ENCODE peak calls at places on chromosomes 12 and 14, in four cellular contexts. B is MM.1S, U is body of pancreas, K is dorsolateral prefrontal cortex. I is an unnamed sample. For H3K27me3, the result is how much of the 10 kb centered on the place peaks cover.

GRCh38 chr14:65170768-65171251 is 68.5 kb upstream of the MAX start:
- DNase-seq in B (no peak), U (peak), K (peak), I (peak)

GRCh38 chr12:57039016-57039798 is 10.7 kb downstream of the MYO1A start:
- DNase-seq in U (no peak), B (no peak), K (no peak), I (no peak)

GRCh38 chr14:104827173-104828055 is 26.5 kb downstream of the ZBTB42 start:
- DNase-seq in B (peak), U (peak), K (no peak), I (peak)

GRCh38 chr12:55908726-55909512 is 18.8 kb downstream of the PYM1 start:
- DNase-seq in K (no peak), B (no peak), U (no peak), I (no peak)

GRCh38 chr14:47917344-47917954 is 242.0 kb upstream of the MDGA2 start:
- DNase-seq in B (peak), K (no peak), U (peak), I (no peak)

GRCh38 chr12:55901881-55902490 is 25.7 kb downstream of the PYM1 start:
- DNase-seq in K (no peak), B (no peak), U (no peak), I (no peak)

GRCh38 chr12:64951944-64952343 is 127.5 kb downstream of the TBC1D30 start:
- DNase-seq in U (no peak), K (no peak), B (no peak), I (no peak)

GRCh38 chr14:72892879-72893635 is 844 bp downstream of the DPF3 start:
- DNase-seq in B (peak), U (peak), K (peak), I (peak)

GRCh38 chr12:3315201-3315661 is 175.8 kb upstream of the PRMT8 start:
- DNase-seq in B (no peak), U (peak), K (no peak), I (no peak)

GRCh38 chr14:99382781-99383456 is 97.7 kb downstream of the SETD3 start:
- DNase-seq in U (no peak), K (no peak), B (no peak), I (no peak)

GRCh38 chr12:124484526-124484953 is 82.9 kb downstream of the NCOR2 start:
- DNase-seq in U (no peak), K (no peak), B (peak), I (no peak)

GRCh38 chr14:33590891-33591630 is 359.8 kb downstream of the EGLN3 start:
- DNase-seq in K (no peak), B (no peak), U (no peak), I (no peak)

GRCh38 chr14:104873380-104874055 is 8.4 kb downstream of the CEP170B start:
- DNase-seq in U (no peak), K (no peak), B (no peak), I (no peak)

GRCh38 chr12:69519871-69520270 is 49.7 kb downstream of the FRS2 start:
- DNase-seq in K (no peak), B (no peak), U (no peak), I (no peak)

DNA sequence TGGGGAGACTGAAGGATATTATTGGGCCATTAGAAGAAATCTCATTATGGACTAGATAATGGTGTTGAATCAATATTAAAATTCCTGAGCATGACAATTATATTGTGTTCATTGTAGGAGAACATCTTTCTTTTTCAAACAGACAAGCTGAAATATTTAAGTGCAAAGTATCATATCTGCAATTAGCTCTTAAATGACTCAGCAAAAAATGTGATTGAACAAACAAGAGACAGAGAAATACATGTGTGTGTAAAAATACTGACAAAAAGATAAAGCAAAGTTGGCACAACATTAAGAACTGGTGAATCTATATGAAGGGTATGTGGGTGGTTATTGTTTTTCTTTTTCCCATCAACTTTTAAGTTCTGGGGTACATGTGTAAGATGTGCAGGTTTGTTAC is 9.5 kb downstream of the CEP290 start:
- DNase-seq in K (no peak), U (no peak), B (peak), I (no peak)
- H3K27ac ChIP-seq in K (no peak), U (no peak), B (no peak), I (no peak)

DNA sequence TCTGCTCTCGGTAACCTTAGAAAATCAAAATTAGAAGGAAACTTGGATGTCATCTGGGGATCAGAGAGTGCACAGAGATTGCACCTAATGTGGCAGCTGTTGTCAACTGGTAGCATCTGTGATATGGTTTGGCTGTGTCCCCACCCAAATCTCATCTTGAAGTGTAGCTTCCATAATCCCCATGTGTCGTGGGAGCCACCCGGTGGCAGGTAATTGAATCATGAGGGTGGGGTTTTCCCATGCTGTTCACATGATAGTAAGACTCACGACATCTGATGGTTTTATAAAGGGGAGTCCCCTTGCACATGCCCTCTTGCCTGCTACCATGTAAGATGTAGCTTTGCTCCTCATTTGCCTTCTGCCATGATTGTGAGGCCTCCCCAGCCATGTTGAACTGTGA is 127.7 kb upstream of the SRRM4 start:
- DNase-seq in B (no peak), K (no peak), U (no peak), I (no peak)
- TF ChIP-seq CTCF in B (no peak), K (peak), U (peak), I (no peak)

GRCh38 chr12:102053062-102053349 is 8.8 kb downstream of the WASHC3 start:
- DNase-seq in U (no peak), B (no peak), K (no peak), I (no peak)
- H3K27me3 ChIP-seq in U (under half), B (under half), K (under half), I (under half)

GRCh38 chr14:76997257-76997970 is 31.1 kb downstream of the IRF2BPL start:
- DNase-seq in U (no peak), B (no peak), K (no peak), I (no peak)
- H3K27ac ChIP-seq in U (peak), B (no peak), K (no peak), I (no peak)

GRCh38 chr12:121282072-121282742 is 14.3 kb downstream of the CAMKK2 start:
- DNase-seq in B (no peak), K (no peak), U (no peak), I (no peak)
- TF ChIP-seq CTCF in B (no peak), K (no peak), U (no peak), I (no peak)

GRCh38 chr12:107844312-107844921 is 69.9 kb downstream of the ASCL4 start:
- DNase-seq in K (no peak), U (no peak), B (no peak), I (no peak)

GRCh38 chr12:107845226-107845979 is 70.9 kb downstream of the ASCL4 start:
- DNase-seq in B (no peak), U (no peak), K (no peak), I (no peak)

GRCh38 chr12:107840186-107840585 is 65.7 kb downstream of the ASCL4 start:
- DNase-seq in B (no peak), U (no peak), K (no peak), I (no peak)

GRCh38 chr12:107845980-107846659 is 71.6 kb downstream of the ASCL4 start:
- DNase-seq in B (no peak), U (no peak), K (no peak), I (no peak)

DNA sequence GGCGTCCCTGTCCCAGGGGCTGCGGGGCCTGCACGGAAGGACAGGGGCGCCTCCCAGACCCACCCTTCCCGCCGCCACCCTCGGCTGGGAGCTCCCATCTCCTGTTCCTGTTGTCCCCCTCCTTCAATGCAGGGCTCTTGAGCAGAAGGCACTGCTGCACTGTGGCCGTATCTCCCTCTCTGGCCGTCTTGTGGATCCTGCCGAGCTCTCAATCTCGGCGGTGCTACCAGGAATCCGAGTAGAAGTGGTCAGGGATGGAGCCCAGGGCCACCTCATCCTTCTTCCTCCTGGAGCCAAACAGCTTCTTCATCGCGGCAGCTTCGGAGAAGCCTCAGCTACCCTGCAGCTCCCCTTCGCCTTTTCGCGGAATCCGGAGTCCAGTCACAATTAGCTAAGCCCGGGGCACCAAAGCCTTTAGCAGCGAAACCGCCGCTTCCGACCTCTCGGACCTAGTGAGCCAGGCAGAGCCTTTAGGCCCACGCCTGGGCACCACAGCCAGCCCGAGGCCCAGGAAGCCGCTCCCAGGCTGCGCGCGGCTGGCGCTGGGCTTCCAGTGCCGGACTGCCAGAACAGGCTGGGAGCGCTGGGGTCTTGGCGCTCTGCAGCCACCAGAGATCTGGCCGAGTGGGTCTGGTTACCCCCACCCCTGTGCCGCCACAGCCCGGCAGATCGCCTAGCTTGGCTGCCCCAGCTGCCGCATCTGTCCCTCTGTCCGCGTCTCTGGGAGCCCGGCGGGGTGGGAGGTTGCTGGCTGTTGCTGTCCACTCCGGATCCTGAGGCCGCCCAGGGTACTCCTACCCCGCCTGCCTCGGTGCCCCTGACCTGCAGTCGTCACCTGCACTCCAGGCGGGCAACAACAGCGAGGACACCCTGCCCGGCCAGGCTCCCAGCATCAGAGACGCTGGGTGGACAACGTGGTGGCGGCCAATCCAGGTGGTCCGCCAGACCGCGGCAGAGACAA is 69.1 kb downstream of the ASCL4 start:
- DNase-seq in K (peak), B (no peak), U (no peak), I (no peak)
- H3K27me3 ChIP-seq in K (half or more), B (under half), U (under half), I (half or more)

DNA sequence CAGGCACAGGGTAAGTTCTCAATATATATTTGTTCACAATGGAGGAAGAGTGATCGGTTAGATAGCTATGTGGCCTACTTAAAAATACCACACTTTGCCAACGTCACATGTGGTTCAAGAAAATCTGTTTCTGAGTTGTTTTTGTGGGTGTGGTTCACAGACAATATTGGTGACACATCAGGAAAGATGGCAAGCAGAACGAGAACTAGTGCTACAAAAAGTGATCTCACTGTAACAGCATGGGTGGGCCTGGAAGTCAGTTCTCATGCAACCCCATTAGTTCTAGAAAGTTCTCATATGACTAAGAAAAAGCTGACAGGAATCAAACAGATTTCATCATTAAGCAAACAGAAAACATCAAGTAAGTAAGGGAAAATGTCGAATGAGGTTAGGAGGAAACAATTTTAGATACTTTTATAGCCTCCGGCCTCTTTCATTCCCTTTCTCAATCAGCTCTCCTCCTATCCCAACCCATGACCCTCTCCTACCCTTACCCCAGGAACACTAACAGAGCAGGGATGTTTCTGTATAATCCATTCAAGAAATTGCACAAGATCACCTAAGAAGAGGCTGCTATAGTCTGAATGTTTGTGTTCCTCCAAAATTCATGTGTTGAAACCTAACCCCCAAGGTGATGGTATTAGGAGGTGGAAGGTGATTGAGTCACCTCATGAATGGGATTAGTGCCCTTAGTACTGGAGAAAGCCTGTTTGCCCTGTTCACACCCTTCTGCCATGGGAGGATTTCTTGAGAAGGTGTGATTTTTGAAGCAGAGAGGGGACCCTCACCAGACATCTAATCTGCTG is 15.5 kb upstream of the NTN4 start:
- DNase-seq in B (no peak), K (no peak), U (no peak), I (no peak)
- H3K27ac ChIP-seq in B (no peak), K (no peak), U (no peak), I (peak)

GRCh38 chr12:1523046-1523445 is 71.3 kb downstream of the FBXL14 start:
- DNase-seq in U (no peak), K (no peak), B (no peak), I (no peak)

GRCh38 chr12:1527789-1528188 is 66.6 kb downstream of the FBXL14 start:
- DNase-seq in K (no peak), U (no peak), B (no peak), I (no peak)

GRCh38 chr12:1519642-1520041 is 74.7 kb downstream of the FBXL14 start:
- DNase-seq in B (no peak), U (no peak), K (no peak), I (no peak)

GRCh38 chr12:1525858-1526257 is 68.5 kb downstream of the FBXL14 start:
- DNase-seq in K (no peak), U (no peak), B (no peak), I (no peak)

DNA sequence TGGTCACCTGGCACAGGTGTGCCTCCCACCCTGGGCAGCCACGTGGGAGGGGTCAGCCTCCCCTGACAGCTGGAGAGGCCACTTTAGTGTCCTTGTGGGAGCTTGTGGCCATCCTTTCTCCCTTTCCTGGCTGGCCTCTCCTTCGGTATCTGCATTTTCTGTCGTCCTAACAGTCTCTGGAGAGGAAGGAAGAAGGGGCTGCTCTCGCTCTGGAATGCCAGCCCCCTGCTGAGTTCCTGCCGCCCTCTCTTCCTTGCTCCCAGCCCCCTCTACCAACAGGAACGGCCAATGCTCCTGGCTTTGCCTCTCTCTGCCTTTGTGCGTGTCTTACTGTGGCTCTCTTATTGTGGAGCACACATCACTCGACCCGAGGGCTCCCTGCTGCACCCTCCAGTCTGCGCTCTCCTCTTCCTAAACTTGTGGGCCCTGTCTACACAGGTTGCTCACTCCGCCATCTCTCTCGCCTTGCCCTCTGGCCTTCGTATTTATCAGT is 70.8 kb downstream of the FBXL14 start:
- DNase-seq in U (no peak), B (no peak), K (no peak), I (no peak)
- TF ChIP-seq CTCF in U (no peak), B (no peak), K (no peak), I (no peak)

GRCh38 chr14:66311935-66312334 is 174.2 kb upstream of the CCDC196 start:
- DNase-seq in B (no peak), U (no peak), K (peak), I (no peak)

GRCh38 chr14:66306101-66306500 is 180.1 kb upstream of the CCDC196 start:
- DNase-seq in U (no peak), K (no peak), B (no peak), I (no peak)

GRCh38 chr14:66315098-66315497 is 171.1 kb upstream of the CCDC196 start:
- DNase-seq in U (no peak), B (no peak), K (no peak), I (no peak)

GRCh38 chr14:66315548-66315947 is 170.6 kb upstream of the CCDC196 start:
- DNase-seq in B (no peak), K (no peak), U (no peak), I (no peak)

GRCh38 chr14:66311058-66311457 is 175.1 kb upstream of the CCDC196 start:
- DNase-seq in B (no peak), U (no peak), K (no peak), I (no peak)
- H3K27me3 ChIP-seq in B (under half), U (under half), K (under half), I (under half)

GRCh38 chr12:80293347-80293746 is 150.7 kb upstream of the PTPRQ start:
- DNase-seq in K (no peak), B (peak), U (no peak), I (no peak)
- H3K27ac ChIP-seq in K (no peak), B (peak), U (no peak), I (no peak)